ENCODE peak calls at places on chromosome 6, in ten cellular contexts. One of them, this sample, is unnamed.

GRCh38 chr6:157229219-157229607 is 94.1 kb downstream of the TMEM242 start:
- DNase-seq in activated T-cell treated with anti-CD3 and anti-CD28 coated beads for 1 hour: no peak
- DNase-seq in stimulated activated CD4-positive, alpha-beta T cell treated with anti-CD3 and anti-CD28 coated beads, Interleukin-15, amount 100 ng/mL, for 24 hours: no peak
- DNase-seq in hepatocyte: no peak
- DNase-seq in ELR: no peak
- DNase-seq in upper lobe of right lung: no peak
- DNase-seq in activated T-helper 1 cell treated with anti-CD3 and anti-CD28 coated beads, Interleukin-2, amount 50 U/mL, for 16 hours: no peak
- DNase-seq in fibroblast of villous mesenchyme: no peak
- DNase-seq in T-helper 1 cell: no peak
- DNase-seq in NCI-H2081: peak
- DNase-seq in this sample: peak

GRCh38 chr6:13288481-13288880 is 39.9 kb downstream of the TBC1D7 start:
- DNase-seq in activated T-cell treated with anti-CD3 and anti-CD28 coated beads for 1 hour: no peak
- DNase-seq in stimulated activated CD4-positive, alpha-beta T cell treated with anti-CD3 and anti-CD28 coated beads, Interleukin-15, amount 100 ng/mL, for 24 hours: no peak
- DNase-seq in hepatocyte: no peak
- DNase-seq in ELR: no peak
- DNase-seq in upper lobe of right lung: no peak
- DNase-seq in activated T-helper 1 cell treated with anti-CD3 and anti-CD28 coated beads, Interleukin-2, amount 50 U/mL, for 16 hours: no peak
- DNase-seq in fibroblast of villous mesenchyme: no peak
- DNase-seq in T-helper 1 cell: no peak
- DNase-seq in NCI-H2081: no peak
- DNase-seq in this sample: no peak

GRCh38 chr6:56072856-56073255 is 174.5 kb downstream of the COL21A1 start:
- DNase-seq in activated T-cell treated with anti-CD3 and anti-CD28 coated beads for 1 hour: no peak
- DNase-seq in stimulated activated CD4-positive, alpha-beta T cell treated with anti-CD3 and anti-CD28 coated beads, Interleukin-15, amount 100 ng/mL, for 24 hours: no peak
- DNase-seq in hepatocyte: no peak
- DNase-seq in ELR: peak
- DNase-seq in upper lobe of right lung: no peak
- DNase-seq in activated T-helper 1 cell treated with anti-CD3 and anti-CD28 coated beads, Interleukin-2, amount 50 U/mL, for 16 hours: no peak
- DNase-seq in fibroblast of villous mesenchyme: peak
- DNase-seq in T-helper 1 cell: no peak
- DNase-seq in NCI-H2081: no peak
- DNase-seq in this sample: no peak

GRCh38 chr6:99520855-99521556 is 5.8 kb upstream of the USP45 start:
- DNase-seq in activated T-cell treated with anti-CD3 and anti-CD28 coated beads for 1 hour: peak
- DNase-seq in stimulated activated CD4-positive, alpha-beta T cell treated with anti-CD3 and anti-CD28 coated beads, Interleukin-15, amount 100 ng/mL, for 24 hours: peak
- DNase-seq in hepatocyte: peak
- DNase-seq in ELR: peak
- DNase-seq in upper lobe of right lung: peak
- DNase-seq in activated T-helper 1 cell treated with anti-CD3 and anti-CD28 coated beads, Interleukin-2, amount 50 U/mL, for 16 hours: peak
- DNase-seq in fibroblast of villous mesenchyme: peak
- DNase-seq in T-helper 1 cell: peak
- DNase-seq in NCI-H2081: peak
- DNase-seq in this sample: peak

GRCh38 chr6:163438940-163439335 is 24.4 kb downstream of the QKI start:
- DNase-seq in activated T-cell treated with anti-CD3 and anti-CD28 coated beads for 1 hour: peak
- DNase-seq in stimulated activated CD4-positive, alpha-beta T cell treated with anti-CD3 and anti-CD28 coated beads, Interleukin-15, amount 100 ng/mL, for 24 hours: peak
- DNase-seq in hepatocyte: peak
- DNase-seq in ELR: no peak
- DNase-seq in upper lobe of right lung: peak
- DNase-seq in activated T-helper 1 cell treated with anti-CD3 and anti-CD28 coated beads, Interleukin-2, amount 50 U/mL, for 16 hours: no peak
- DNase-seq in fibroblast of villous mesenchyme: no peak
- DNase-seq in T-helper 1 cell: no peak
- DNase-seq in NCI-H2081: no peak
- DNase-seq in this sample: peak

GRCh38 chr6:24196198-24196597 is 70.2 kb downstream of the NRSN1 start:
- DNase-seq in activated T-cell treated with anti-CD3 and anti-CD28 coated beads for 1 hour: no peak
- DNase-seq in stimulated activated CD4-positive, alpha-beta T cell treated with anti-CD3 and anti-CD28 coated beads, Interleukin-15, amount 100 ng/mL, for 24 hours: no peak
- DNase-seq in hepatocyte: no peak
- DNase-seq in ELR: no peak
- DNase-seq in upper lobe of right lung: no peak
- DNase-seq in activated T-helper 1 cell treated with anti-CD3 and anti-CD28 coated beads, Interleukin-2, amount 50 U/mL, for 16 hours: no peak
- DNase-seq in fibroblast of villous mesenchyme: no peak
- DNase-seq in T-helper 1 cell: no peak
- DNase-seq in NCI-H2081: no peak
- DNase-seq in this sample: peak

GRCh38 chr6:30358340-30358679 is 13.4 kb downstream of the RPP21 start:
- DNase-seq in activated T-cell treated with anti-CD3 and anti-CD28 coated beads for 1 hour: no peak
- DNase-seq in stimulated activated CD4-positive, alpha-beta T cell treated with anti-CD3 and anti-CD28 coated beads, Interleukin-15, amount 100 ng/mL, for 24 hours: no peak
- DNase-seq in hepatocyte: no peak
- DNase-seq in ELR: no peak
- DNase-seq in upper lobe of right lung: no peak
- DNase-seq in activated T-helper 1 cell treated with anti-CD3 and anti-CD28 coated beads, Interleukin-2, amount 50 U/mL, for 16 hours: no peak
- DNase-seq in fibroblast of villous mesenchyme: no peak
- DNase-seq in T-helper 1 cell: no peak
- DNase-seq in NCI-H2081: no peak
- DNase-seq in this sample: no peak

GRCh38 chr6:3625980-3626533 is 125.5 kb downstream of the PXDC1 start:
- DNase-seq in activated T-cell treated with anti-CD3 and anti-CD28 coated beads for 1 hour: no peak
- DNase-seq in stimulated activated CD4-positive, alpha-beta T cell treated with anti-CD3 and anti-CD28 coated beads, Interleukin-15, amount 100 ng/mL, for 24 hours: no peak
- DNase-seq in hepatocyte: no peak
- DNase-seq in ELR: no peak
- DNase-seq in upper lobe of right lung: no peak
- DNase-seq in activated T-helper 1 cell treated with anti-CD3 and anti-CD28 coated beads, Interleukin-2, amount 50 U/mL, for 16 hours: no peak
- DNase-seq in fibroblast of villous mesenchyme: no peak
- DNase-seq in T-helper 1 cell: no peak
- DNase-seq in NCI-H2081: no peak
- DNase-seq in this sample: no peak

GRCh38 chr6:41967312-41968287 is 26.0 kb upstream of the CCND3 start:
- DNase-seq in activated T-cell treated with anti-CD3 and anti-CD28 coated beads for 1 hour: no peak
- DNase-seq in stimulated activated CD4-positive, alpha-beta T cell treated with anti-CD3 and anti-CD28 coated beads, Interleukin-15, amount 100 ng/mL, for 24 hours: no peak
- DNase-seq in hepatocyte: no peak
- DNase-seq in ELR: peak
- DNase-seq in upper lobe of right lung: no peak
- DNase-seq in activated T-helper 1 cell treated with anti-CD3 and anti-CD28 coated beads, Interleukin-2, amount 50 U/mL, for 16 hours: no peak
- DNase-seq in fibroblast of villous mesenchyme: peak
- DNase-seq in T-helper 1 cell: no peak
- DNase-seq in NCI-H2081: no peak
- DNase-seq in this sample: no peak

GRCh38 chr6:159100011-159100788 is 55.4 kb upstream of the TAGAP start:
- DNase-seq in activated T-cell treated with anti-CD3 and anti-CD28 coated beads for 1 hour: no peak
- DNase-seq in stimulated activated CD4-positive, alpha-beta T cell treated with anti-CD3 and anti-CD28 coated beads, Interleukin-15, amount 100 ng/mL, for 24 hours: no peak
- DNase-seq in hepatocyte: no peak
- DNase-seq in ELR: no peak
- DNase-seq in upper lobe of right lung: no peak
- DNase-seq in activated T-helper 1 cell treated with anti-CD3 and anti-CD28 coated beads, Interleukin-2, amount 50 U/mL, for 16 hours: no peak
- DNase-seq in fibroblast of villous mesenchyme: no peak
- DNase-seq in T-helper 1 cell: no peak
- DNase-seq in NCI-H2081: no peak
- DNase-seq in this sample: no peak

GRCh38 chr6:80388515-80388914 is 282.0 kb downstream of the BCKDHB start:
- DNase-seq in activated T-cell treated with anti-CD3 and anti-CD28 coated beads for 1 hour: no peak
- DNase-seq in stimulated activated CD4-positive, alpha-beta T cell treated with anti-CD3 and anti-CD28 coated beads, Interleukin-15, amount 100 ng/mL, for 24 hours: no peak
- DNase-seq in hepatocyte: no peak
- DNase-seq in ELR: no peak
- DNase-seq in upper lobe of right lung: no peak
- DNase-seq in activated T-helper 1 cell treated with anti-CD3 and anti-CD28 coated beads, Interleukin-2, amount 50 U/mL, for 16 hours: no peak
- DNase-seq in fibroblast of villous mesenchyme: no peak
- DNase-seq in T-helper 1 cell: no peak
- DNase-seq in NCI-H2081: no peak
- DNase-seq in this sample: no peak

GRCh38 chr6:82780334-82780733 is 285.3 kb downstream of the UBE3D start:
- DNase-seq in activated T-cell treated with anti-CD3 and anti-CD28 coated beads for 1 hour: no peak
- DNase-seq in stimulated activated CD4-positive, alpha-beta T cell treated with anti-CD3 and anti-CD28 coated beads, Interleukin-15, amount 100 ng/mL, for 24 hours: no peak
- DNase-seq in hepatocyte: no peak
- DNase-seq in ELR: no peak
- DNase-seq in upper lobe of right lung: no peak
- DNase-seq in activated T-helper 1 cell treated with anti-CD3 and anti-CD28 coated beads, Interleukin-2, amount 50 U/mL, for 16 hours: no peak
- DNase-seq in fibroblast of villous mesenchyme: no peak
- DNase-seq in T-helper 1 cell: no peak
- DNase-seq in NCI-H2081: no peak
- DNase-seq in this sample: no peak

GRCh38 chr6:106098383-106099234 is 12.5 kb downstream of the PRDM1 start:
- DNase-seq in activated T-cell treated with anti-CD3 and anti-CD28 coated beads for 1 hour: peak
- DNase-seq in stimulated activated CD4-positive, alpha-beta T cell treated with anti-CD3 and anti-CD28 coated beads, Interleukin-15, amount 100 ng/mL, for 24 hours: peak
- DNase-seq in hepatocyte: peak
- DNase-seq in ELR: peak
- DNase-seq in upper lobe of right lung: no peak
- DNase-seq in activated T-helper 1 cell treated with anti-CD3 and anti-CD28 coated beads, Interleukin-2, amount 50 U/mL, for 16 hours: peak
- DNase-seq in fibroblast of villous mesenchyme: peak
- DNase-seq in T-helper 1 cell: peak
- DNase-seq in NCI-H2081: no peak
- DNase-seq in this sample: no peak

This sample was measured in DMS53.